ENCODE peak calls at places on chromosomes 16 and 17, in five cellular contexts. W is GM06990, N is fibroblast of lung, O is heart left ventricle, A is endodermal cell. Q is an unnamed sample.

GRCh38 chr16:67395458-67396158 is 2.3 kb upstream of the TPPP3 start:
- DNase-seq in W (no peak), N (no peak), O (no peak), A (no peak), Q (peak)

GRCh38 chr16:81181013-81181720 is 57.3 kb upstream of the BCO1 start:
- DNase-seq in W (no peak), N (peak), O (peak), A (peak), Q (peak)

GRCh38 chr17:948284-948852 is 31.2 kb downstream of the NXN start:
- DNase-seq in W (no peak), N (no peak), O (no peak), A (peak), Q (peak)

GRCh38 chr17:60103957-60104356 is 25.2 kb upstream of the HEATR6 start:
- DNase-seq in W (no peak), N (no peak), O (no peak), A (peak), Q (no peak)

GRCh38 chr16:23595246-23595950 is 718 bp downstream of the NDUFAB1 start:
- DNase-seq in W (no peak), N (no peak), O (no peak), A (no peak), Q (no peak)

GRCh38 chr17:14011740-14012405 is 57.4 kb upstream of the COX10 start:
- DNase-seq in W (no peak), N (no peak), O (no peak), A (no peak), Q (no peak)

GRCh38 chr17:42613699-42614295 is 4.3 kb downstream of the TUBG1 start:
- DNase-seq in W (no peak), N (no peak), O (no peak), A (no peak), Q (no peak)

GRCh38 chr16:65375651-65376050 is 253.8 kb upstream of the CDH11 start:
- DNase-seq in W (no peak), N (no peak), O (no peak), A (no peak), Q (no peak)

GRCh38 chr16:3282103-3282746 is 1.1 kb upstream of the ZNF263 start:
- DNase-seq in W (no peak), N (no peak), O (no peak), A (peak), Q (peak)

GRCh38 chr16:80319181-80319580 is 221.6 kb upstream of the DYNLRB2 start:
- DNase-seq in W (no peak), N (no peak), O (no peak), A (no peak), Q (no peak)

GRCh38 chr17:49121696-49122292 is 10.8 kb upstream of the B4GALNT2 start:
- DNase-seq in W (no peak), N (no peak), O (no peak), A (no peak), Q (no peak)

GRCh38 chr17:47831934-47832327 is 461 bp downstream of the LRRC46 start:
- DNase-seq in W (no peak), N (no peak), O (no peak), A (no peak), Q (no peak)

GRCh38 chr17:7222093-7222971 is 2.6 kb downstream of the ACADVL start:
- DNase-seq in W (no peak), N (no peak), O (no peak), A (no peak), Q (peak)

GRCh38 chr17:55427587-55427882 is 5.9 kb upstream of the MMD start:
- DNase-seq in W (no peak), N (no peak), O (no peak), A (no peak), Q (no peak)

GRCh38 chr16:54286330-54287017 is at the start of gene IRX3:
- DNase-seq in W (no peak), N (peak), O (peak), A (peak), Q (peak)

GRCh38 chr17:17851603-17852002 is 14.8 kb upstream of the SREBF1 start:
- DNase-seq in W (no peak), N (no peak), O (no peak), A (no peak), Q (peak)

GRCh38 chr16:53429221-53429943 is 4.9 kb upstream of the RBL2 start:
- DNase-seq in W (no peak), N (peak), O (no peak), A (no peak), Q (no peak)

GRCh38 chr16:4917117-4917516 is 19.8 kb downstream of the PPL start:
- DNase-seq in W (no peak), N (peak), O (no peak), A (no peak), Q (no peak)

GRCh38 chr16:29645699-29646187 is 17.3 kb upstream of the SPN start:
- DNase-seq in W (peak), N (peak), O (no peak), A (peak), Q (no peak)

GRCh38 chr16:72092832-72093447 is 480 bp downstream of the TXNL4B start:
- DNase-seq in W (no peak), N (peak), O (no peak), A (no peak), Q (no peak)

GRCh38 chr17:41814195-41814594 is 1.4 kb downstream of the FKBP10 start:
- DNase-seq in W (no peak), N (peak), O (no peak), A (no peak), Q (peak)

GRCh38 chr16:72371307-72372081 is 199.5 kb upstream of the PMFBP1 start:
- DNase-seq in W (no peak), N (peak), O (no peak), A (peak), Q (no peak)

GRCh38 chr16:48383204-48383876 is 1.9 kb downstream of the SIAH1 start:
- DNase-seq in W (no peak), N (peak), O (no peak), A (no peak), Q (no peak)

GRCh38 chr16:30927789-30928378 is 4.5 kb downstream of the FBXL19 start:
- DNase-seq in W (peak), N (peak), O (peak), A (peak), Q (peak)

GRCh38 chr17:49249292-49249794 is 18.8 kb upstream of the PHOSPHO1 start:
- DNase-seq in W (no peak), N (peak), O (peak), A (no peak), Q (peak)

GRCh38 chr16:2523801-2524231 is 3.6 kb downstream of the AMDHD2 start:
- DNase-seq in W (no peak), N (no peak), O (no peak), A (no peak), Q (no peak)

GRCh38 chr16:66502020-66502913 is 47.7 kb downstream of the TK2 start:
- DNase-seq in W (no peak), N (peak), O (no peak), A (no peak), Q (no peak)

GRCh38 chr17:61461967-61462733 is 9.9 kb downstream of the TBX4 start:
- DNase-seq in W (no peak), N (no peak), O (no peak), A (peak), Q (peak)

GRCh38 chr16:2973081-2973480 is 3.9 kb downstream of the PAQR4 start:
- DNase-seq in W (no peak), N (no peak), O (no peak), A (no peak), Q (no peak)

GRCh38 chr17:47279062-47279801 is 25.6 kb downstream of the ITGB3 start:
- DNase-seq in W (peak), N (peak), O (peak), A (peak), Q (peak)

GRCh38 chr17:78779848-78780247 is 2.2 kb downstream of the CYTH1 start:
- DNase-seq in W (no peak), N (no peak), O (no peak), A (peak), Q (no peak)

GRCh38 chr16:58462499-58462996 is 37.4 kb upstream of the NDRG4 start:
- DNase-seq in W (no peak), N (no peak), O (no peak), A (peak), Q (no peak)

GRCh38 chr16:58461640-58462039 is 38.3 kb upstream of the NDRG4 start:
- DNase-seq in W (no peak), N (no peak), O (no peak), A (no peak), Q (no peak)

GRCh38 chr16:58462089-58462488 is 37.9 kb upstream of the NDRG4 start:
- DNase-seq in W (no peak), N (no peak), O (no peak), A (peak), Q (no peak)

GRCh38 chr16:58464047-58464915 is 35.7 kb upstream of the NDRG4 start:
- DNase-seq in W (no peak), N (no peak), O (peak), A (peak), Q (peak)

DNA sequence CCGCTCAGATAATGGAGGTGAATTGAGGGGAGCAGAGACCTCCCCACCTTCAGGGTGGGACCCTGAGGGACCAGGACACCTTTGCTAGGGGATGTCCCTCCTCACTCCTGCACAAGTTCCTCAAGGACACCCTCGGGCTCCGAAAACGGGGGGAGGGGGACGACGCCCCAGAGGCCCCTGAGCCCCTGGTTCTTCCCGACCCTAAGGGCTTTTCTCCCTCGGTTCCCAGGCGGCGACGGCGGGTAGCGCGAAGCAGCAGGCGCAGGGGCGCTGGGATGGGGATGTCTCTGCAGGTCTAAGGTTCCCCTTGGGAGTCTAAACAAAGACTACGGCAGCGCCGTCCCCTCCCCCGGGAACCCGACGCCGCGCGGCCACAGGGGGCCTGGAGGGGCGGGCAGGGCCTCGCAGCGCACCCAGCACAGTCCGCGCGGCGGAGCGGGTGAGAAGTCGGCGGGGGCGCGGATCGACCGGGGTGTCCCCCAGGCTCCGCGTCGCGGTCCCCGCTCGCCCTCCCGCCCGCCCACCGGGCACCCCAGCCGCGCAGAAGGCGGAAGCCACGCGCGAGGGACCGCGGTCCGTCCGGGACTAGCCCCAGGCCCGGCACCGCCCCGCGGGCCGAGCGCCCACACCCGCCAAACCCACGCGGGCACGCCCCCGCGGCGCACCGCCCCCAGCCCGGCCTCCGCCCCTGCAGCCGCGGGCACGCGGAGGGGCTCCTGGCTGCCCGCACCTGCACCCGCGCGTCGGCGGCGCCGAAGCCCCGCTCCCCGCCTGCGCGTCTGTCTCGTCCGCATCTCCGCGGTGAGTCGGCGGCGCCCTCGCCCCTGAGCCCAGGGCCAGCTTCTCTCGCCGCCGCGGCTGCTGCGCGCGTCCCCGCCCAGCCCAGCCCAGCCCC is 36.7 kb upstream of the NDRG4 start:
- DNase-seq in W (no peak), N (no peak), O (peak), A (peak), Q (peak)
- H3K4me3 ChIP-seq in W (peak), N (peak), O (peak), A (peak), Q (peak)

DNA sequence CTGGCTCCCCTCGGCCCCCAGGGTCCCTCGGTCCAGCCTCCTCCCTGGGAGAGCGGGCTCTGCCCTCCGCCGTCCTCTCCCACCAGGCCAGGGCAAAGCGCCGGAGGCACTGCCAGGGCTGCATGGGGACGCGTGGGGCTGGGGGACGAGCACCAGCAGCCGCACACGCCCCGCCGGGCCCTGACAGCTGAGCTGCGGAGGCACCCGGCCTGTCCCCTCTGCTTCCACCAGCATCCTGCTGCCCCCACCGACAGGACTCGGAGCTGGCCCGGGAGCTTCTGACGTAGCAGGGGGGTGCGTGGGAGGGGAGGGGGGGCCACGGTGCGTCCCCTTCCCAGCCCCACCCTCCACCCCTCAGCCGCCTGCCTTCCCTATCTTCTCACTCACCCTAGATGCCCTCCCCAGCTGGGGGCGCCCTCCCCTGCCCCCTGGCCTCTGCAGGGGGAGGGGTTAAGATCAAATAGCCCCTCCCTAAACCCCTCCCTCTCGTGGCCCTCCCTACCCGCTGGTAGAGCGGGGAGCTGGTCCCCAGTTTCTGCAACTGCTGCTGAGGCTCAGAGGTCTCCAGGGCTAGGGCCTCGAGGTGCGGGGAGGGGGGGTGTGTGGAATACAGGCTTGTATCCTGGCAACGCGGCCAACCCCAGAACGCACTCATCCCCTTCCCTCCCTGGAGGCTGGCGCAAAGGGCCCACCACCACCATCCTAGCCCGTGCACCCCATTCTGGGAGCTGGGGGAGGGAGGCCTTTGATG is 1.1 kb downstream of the SRCIN1 start:
- DNase-seq in W (peak), N (no peak), O (no peak), A (peak), Q (no peak)
- H3K4me3 ChIP-seq in W (no peak), N (no peak), O (no peak), A (no peak), Q (no peak)

GRCh38 chr17:81648013-81648706 is 8.2 kb downstream of the PDE6G start:
- DNase-seq in W (no peak), N (no peak), O (no peak), A (peak), Q (no peak)
- H3K4me3 ChIP-seq in W (no peak), N (peak), O (no peak), A (peak), Q (no peak)

GRCh38 chr16:14509675-14510132 is 120.4 kb downstream of the PARN start:
- DNase-seq in W (no peak), N (no peak), O (no peak), A (no peak), Q (no peak)

GRCh38 chr16:14511798-14512131 is 118.3 kb downstream of the PARN start:
- DNase-seq in W (no peak), N (no peak), O (no peak), A (no peak), Q (no peak)

GRCh38 chr16:14509055-14509454 is 121.0 kb downstream of the PARN start:
- DNase-seq in W (no peak), N (no peak), O (no peak), A (no peak), Q (no peak)

GRCh38 chr16:14510581-14510938 is 119.5 kb downstream of the PARN start:
- DNase-seq in W (no peak), N (no peak), O (no peak), A (no peak), Q (no peak)

DNA sequence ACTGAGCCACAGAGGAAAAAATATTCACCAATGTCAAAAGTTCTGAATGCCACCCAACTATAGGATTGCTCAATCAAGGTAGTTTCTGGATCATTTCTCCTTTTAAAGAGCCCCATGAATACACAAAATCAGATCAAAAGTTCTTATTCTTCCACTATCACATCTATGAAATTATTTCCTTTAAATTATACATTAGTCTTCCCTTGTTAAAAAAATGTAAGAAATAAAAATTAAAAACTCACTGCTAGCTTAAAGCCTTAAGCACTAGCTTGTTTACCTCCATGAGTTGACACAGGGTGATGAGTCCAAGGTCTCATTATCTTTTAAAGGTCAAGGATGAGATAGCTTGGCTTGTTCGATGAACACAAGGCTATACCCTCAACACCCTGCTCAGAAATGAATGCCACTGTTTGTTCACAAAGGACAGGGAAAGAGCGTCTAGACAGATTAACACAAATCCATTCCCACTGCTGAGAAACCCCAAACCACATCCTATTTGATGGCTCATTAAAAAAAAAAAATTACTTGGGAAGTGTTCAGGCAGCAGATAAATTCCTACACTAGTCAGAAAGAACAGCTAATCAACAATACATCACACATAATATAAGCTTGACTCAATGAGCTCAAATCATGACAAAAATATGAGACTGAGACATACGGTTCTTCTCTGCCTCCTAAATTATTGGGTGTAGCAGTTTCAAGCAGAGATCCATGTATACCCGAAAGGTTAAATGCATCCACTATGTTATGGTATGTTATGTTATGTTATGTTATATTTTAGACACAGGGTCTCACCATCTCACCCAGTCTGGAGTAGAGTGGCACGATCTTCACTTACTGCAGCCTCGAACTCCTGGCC is 118.9 kb downstream of the PARN start:
- DNase-seq in W (no peak), N (peak), O (no peak), A (no peak), Q (no peak)
- H3K4me3 ChIP-seq in W (no peak), N (no peak), O (no peak), A (peak), Q (no peak)

GRCh38 chr16:56423584-56424403 is 1.6 kb downstream of the AMFR start:
- DNase-seq in W (no peak), N (peak), O (no peak), A (no peak), Q (no peak)

GRCh38 chr16:56424404-56424765 is 960 bp downstream of the AMFR start:
- DNase-seq in W (no peak), N (peak), O (no peak), A (no peak), Q (no peak)

GRCh38 chr16:56421976-56422669 is 3.2 kb downstream of the AMFR start:
- DNase-seq in W (no peak), N (no peak), O (no peak), A (no peak), Q (no peak)

GRCh38 chr16:56421313-56421712 is 4.0 kb downstream of the AMFR start:
- DNase-seq in W (peak), N (no peak), O (no peak), A (no peak), Q (no peak)

GRCh38 chr16:56422896-56423441 is 2.4 kb downstream of the AMFR start:
- DNase-seq in W (no peak), N (no peak), O (no peak), A (no peak), Q (no peak)
- H3K4me3 ChIP-seq in W (peak), N (peak), O (no peak), A (peak), Q (no peak)

DNA sequence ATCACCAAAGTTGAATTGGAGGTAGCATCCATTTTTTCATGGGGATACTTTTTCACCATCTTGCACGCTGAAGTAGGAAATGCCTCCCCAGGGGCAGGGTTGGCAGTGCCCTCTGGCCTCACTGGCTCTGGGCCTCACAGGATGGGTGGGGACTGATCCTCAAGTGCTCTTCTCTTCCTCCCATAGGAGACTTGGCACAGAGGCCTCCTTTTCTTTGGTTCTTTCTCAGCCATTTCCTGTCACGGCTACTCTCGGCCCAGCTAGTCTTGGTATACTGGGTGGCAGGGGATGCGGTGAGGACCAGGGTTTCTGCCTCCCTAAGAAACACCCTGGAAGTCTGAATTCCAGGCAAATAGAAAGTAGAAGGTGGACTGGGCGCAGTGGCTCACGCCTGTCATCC is 58.2 kb downstream of the PECAM1 start:
- DNase-seq in W (no peak), N (no peak), O (no peak), A (no peak), Q (peak)
- H3K4me3 ChIP-seq in W (no peak), N (no peak), O (no peak), A (no peak), Q (no peak)

Q was measured in right cardiac atrium.